ENCODE peak calls at places on chromosomes 1 and 21, in eight cellular contexts. L is fibroblast of the aortic adventitia; Q is bronchial epithelial cell; W is activated T-helper 1 cell treated with anti-CD3 and anti-CD28 coated beads, Interleukin-2, amount 50 U/mL, for 16 hours; M is NCI-H1417; X is H1; E is pancreas; H is HTR-8/SVneo. P is an unnamed sample.

GRCh38 chr1:107019166-107019565 is 37.3 kb upstream of the PRMT6 start:
- DNase-seq in L (peak), Q (peak), W (no peak), M (no peak), X (no peak), E (no peak), H (no peak), P (no peak)

GRCh38 chr1:183043872-183044859 is 20.9 kb downstream of the LAMC1 start:
- DNase-seq in L (peak), Q (no peak), W (no peak), M (no peak), X (no peak), E (no peak), H (no peak), P (no peak)

GRCh38 chr1:44698138-44698537 is 23.6 kb downstream of the ARMH1 start:
- DNase-seq in L (no peak), Q (no peak), W (no peak), M (no peak), X (no peak), E (no peak), H (no peak), P (no peak)

GRCh38 chr21:45537111-45537745 is 5.0 kb downstream of the SLC19A1 start:
- DNase-seq in L (no peak), Q (no peak), W (no peak), M (no peak), X (peak), E (peak), H (no peak), P (peak)

GRCh38 chr1:48214820-48215219 is 7.7 kb upstream of the SLC5A9 start:
- DNase-seq in L (no peak), Q (no peak), W (no peak), M (no peak), X (no peak), E (no peak), H (no peak), P (no peak)

GRCh38 chr1:151945725-151946365 is 36.5 kb upstream of the THEM4 start:
- DNase-seq in L (peak), Q (peak), W (peak), M (no peak), X (peak), E (peak), H (peak), P (no peak)

GRCh38 chr1:221576268-221576667 is 165.6 kb downstream of the DUSP10 start:
- DNase-seq in L (peak), Q (peak), W (no peak), M (no peak), X (no peak), E (no peak), H (peak), P (no peak)

GRCh38 chr1:34709547-34709946 is 45.3 kb upstream of the GJB5 start:
- DNase-seq in L (peak), Q (no peak), W (no peak), M (no peak), X (peak), E (no peak), H (peak), P (no peak)

GRCh38 chr1:147808025-147808424 is 47.6 kb upstream of the GJA5 start:
- DNase-seq in L (peak), Q (peak), W (no peak), M (no peak), X (no peak), E (no peak), H (no peak), P (no peak)

GRCh38 chr1:200971955-200972711 is 51.4 kb downstream of the KIF21B start:
- DNase-seq in L (peak), Q (peak), W (peak), M (peak), X (peak), E (peak), H (peak), P (peak)

GRCh38 chr1:196723325-196724185 is 51.1 kb upstream of the CFHR3 start:
- DNase-seq in L (peak), Q (peak), W (peak), M (peak), X (peak), E (peak), H (peak), P (peak)

GRCh38 chr21:37704751-37705150 is 211.5 kb downstream of the KCNJ6 start:
- DNase-seq in L (no peak), Q (no peak), W (no peak), M (no peak), X (no peak), E (no peak), H (no peak), P (no peak)

GRCh38 chr1:14915356-14916054 is 238.0 kb upstream of the TMEM51 start:
- DNase-seq in L (peak), Q (no peak), W (no peak), M (peak), X (peak), E (peak), H (peak), P (peak)

GRCh38 chr1:231663211-231663792 is 36.7 kb downstream of the DISC1 start:
- DNase-seq in L (no peak), Q (no peak), W (no peak), M (no peak), X (no peak), E (no peak), H (no peak), P (no peak)

GRCh38 chr1:242731446-242731845 is 206.9 kb upstream of the PLD5 start:
- DNase-seq in L (no peak), Q (no peak), W (no peak), M (no peak), X (no peak), E (no peak), H (no peak), P (no peak)

GRCh38 chr1:52306227-52307006 is 59.6 kb downstream of the CC2D1B start:
- DNase-seq in L (no peak), Q (no peak), W (no peak), M (no peak), X (no peak), E (peak), H (no peak), P (no peak)

GRCh38 chr21:44820851-44821250 is 3.0 kb upstream of the SUMO3 start:
- DNase-seq in L (peak), Q (no peak), W (no peak), M (no peak), X (no peak), E (no peak), H (no peak), P (no peak)

GRCh38 chr21:44872568-44873355 is 728 bp downstream of the PTTG1IP start:
- DNase-seq in L (peak), Q (no peak), W (no peak), M (no peak), X (peak), E (peak), H (no peak), P (no peak)

GRCh38 chr21:45135868-45136267 is 61.5 kb downstream of the ADARB1 start:
- DNase-seq in L (no peak), Q (no peak), W (no peak), M (no peak), X (no peak), E (no peak), H (no peak), P (no peak)

GRCh38 chr1:226730826-226731225 is 8.3 kb downstream of the ITPKB start:
- DNase-seq in L (no peak), Q (no peak), W (no peak), M (no peak), X (no peak), E (no peak), H (no peak), P (no peak)

GRCh38 chr1:201228011-201228983 is 37.7 kb downstream of the IGFN1 start:
- DNase-seq in L (no peak), Q (no peak), W (no peak), M (no peak), X (peak), E (no peak), H (no peak), P (peak)

GRCh38 chr21:45954271-45954670 is 27.3 kb upstream of the COL6A1 start:
- DNase-seq in L (peak), Q (no peak), W (no peak), M (no peak), X (no peak), E (no peak), H (no peak), P (no peak)

GRCh38 chr1:235077571-235078479 is 50.8 kb downstream of the TOMM20 start:
- DNase-seq in L (no peak), Q (no peak), W (no peak), M (no peak), X (no peak), E (no peak), H (no peak), P (no peak)

GRCh38 chr1:29593601-29594382 is 357.5 kb downstream of the PTPRU start:
- DNase-seq in L (no peak), Q (peak), W (no peak), M (no peak), X (no peak), E (no peak), H (no peak), P (no peak)

GRCh38 chr1:155064813-155065436 is 1.4 kb downstream of the EFNA4 start:
- DNase-seq in L (no peak), Q (no peak), W (no peak), M (no peak), X (no peak), E (no peak), H (no peak), P (no peak)

GRCh38 chr1:150168960-150169565 is 19.3 kb downstream of the PLEKHO1 start:
- DNase-seq in L (peak), Q (peak), W (peak), M (peak), X (peak), E (peak), H (peak), P (peak)

GRCh38 chr1:94863297-94863911 is 43.2 kb downstream of the SLC44A3 start:
- DNase-seq in L (peak), Q (peak), W (no peak), M (no peak), X (no peak), E (no peak), H (no peak), P (no peak)

GRCh38 chr21:45169682-45170081 is 95.3 kb downstream of the ADARB1 start:
- DNase-seq in L (no peak), Q (no peak), W (no peak), M (no peak), X (no peak), E (no peak), H (no peak), P (no peak)

GRCh38 chr1:215484111-215484914 is 82.8 kb upstream of the KCTD3 start:
- DNase-seq in L (no peak), Q (no peak), W (no peak), M (no peak), X (no peak), E (no peak), H (no peak), P (no peak)

GRCh38 chr21:21688877-21689276 is 690.7 kb downstream of the NCAM2 start:
- DNase-seq in L (peak), Q (no peak), W (no peak), M (no peak), X (peak), E (no peak), H (no peak), P (no peak)

GRCh38 chr1:226648421-226648820 is 90.7 kb downstream of the ITPKB start:
- DNase-seq in L (no peak), Q (no peak), W (no peak), M (no peak), X (no peak), E (peak), H (no peak), P (no peak)

GRCh38 chr1:116712510-116712909 is 41.7 kb upstream of the CD2 start:
- DNase-seq in L (no peak), Q (no peak), W (no peak), M (no peak), X (no peak), E (no peak), H (no peak), P (no peak)

GRCh38 chr1:94068831-94069648 is 51.9 kb downstream of the ABCA4 start:
- DNase-seq in L (no peak), Q (peak), W (no peak), M (peak), X (no peak), E (peak), H (no peak), P (no peak)

GRCh38 chr1:145858238-145858936 is 494 bp downstream of the PIAS3 start:
- DNase-seq in L (peak), Q (peak), W (no peak), M (peak), X (peak), E (peak), H (no peak), P (peak)

GRCh38 chr1:162136760-162137537 is 67.5 kb downstream of the NOS1AP start:
- DNase-seq in L (peak), Q (peak), W (no peak), M (no peak), X (no peak), E (no peak), H (peak), P (no peak)

GRCh38 chr1:200869753-200870391 is 2.9 kb upstream of the GPR25 start:
- DNase-seq in L (no peak), Q (no peak), W (no peak), M (no peak), X (no peak), E (no peak), H (no peak), P (no peak)